ENCODE peak calls at places on chromosomes 2 and 18, in ten cellular contexts. K, E, U, O, M, L, H, P, S and X are unnamed samples.

GRCh38 chr2:209577376-209578357 is 153.8 kb downstream of the MAP2 start:
- DNase-seq in K (peak), E (no peak), U (no peak), O (peak), M (no peak), L (peak), H (peak), P (no peak), S (peak), X (no peak)

GRCh38 chr2:46164581-46165301 is 132.5 kb upstream of the EPAS1 start:
- DNase-seq in K (no peak), E (peak), U (no peak), O (no peak), M (no peak), L (peak), H (no peak), P (no peak), S (no peak), X (no peak)

GRCh38 chr2:24452499-24452878 is 38.6 kb upstream of the NCOA1 start:
- DNase-seq in K (no peak), E (no peak), U (no peak), O (no peak), M (no peak), L (no peak), H (no peak), P (no peak), S (no peak), X (no peak)

GRCh38 chr2:131646669-131647297 is 119.1 kb downstream of the CCDC74A start:
- DNase-seq in K (no peak), E (no peak), U (no peak), O (no peak), M (no peak), L (peak), H (no peak), P (no peak), S (no peak), X (no peak)

GRCh38 chr2:205787761-205788160 is 105.5 kb downstream of the NRP2 start:
- DNase-seq in K (no peak), E (no peak), U (no peak), O (no peak), M (no peak), L (no peak), H (no peak), P (no peak), S (no peak), X (no peak)

GRCh38 chr18:1078301-1078700 is 173.6 kb downstream of the ADCYAP1 start:
- DNase-seq in K (no peak), E (no peak), U (no peak), O (no peak), M (no peak), L (no peak), H (no peak), P (no peak), S (no peak), X (no peak)

GRCh38 chr2:12950957-12951656 is 234.4 kb downstream of the TRIB2 start:
- DNase-seq in K (no peak), E (peak), U (no peak), O (no peak), M (no peak), L (peak), H (no peak), P (no peak), S (no peak), X (no peak)

GRCh38 chr18:49207373-49207772 is 253.1 kb downstream of the DYM start:
- DNase-seq in K (no peak), E (no peak), U (no peak), O (no peak), M (peak), L (peak), H (no peak), P (no peak), S (no peak), X (no peak)

GRCh38 chr2:88614497-88615157 is 12.6 kb downstream of the EIF2AK3 start:
- DNase-seq in K (no peak), E (no peak), U (no peak), O (no peak), M (no peak), L (no peak), H (no peak), P (no peak), S (no peak), X (no peak)

GRCh38 chr2:219495531-219496122 is 3.1 kb upstream of the GMPPA start:
- DNase-seq in K (peak), E (peak), U (peak), O (peak), M (no peak), L (peak), H (peak), P (peak), S (peak), X (peak)

GRCh38 chr2:235492850-235493344 is 946 bp upstream of the AGAP1 start:
- DNase-seq in K (no peak), E (no peak), U (no peak), O (no peak), M (no peak), L (no peak), H (no peak), P (peak), S (peak), X (peak)

GRCh38 chr2:158841839-158842238 is 46.7 kb downstream of the DAPL1 start:
- DNase-seq in K (no peak), E (no peak), U (no peak), O (no peak), M (no peak), L (peak), H (no peak), P (no peak), S (no peak), X (no peak)

GRCh38 chr2:109459485-109459884 is 154.3 kb downstream of the SEPTIN10 start:
- DNase-seq in K (no peak), E (no peak), U (no peak), O (no peak), M (no peak), L (peak), H (no peak), P (no peak), S (no peak), X (no peak)

GRCh38 chr2:168424112-168424951 is 31.7 kb upstream of the CERS6 start:
- DNase-seq in K (no peak), E (peak), U (no peak), O (no peak), M (no peak), L (peak), H (no peak), P (no peak), S (no peak), X (no peak)

GRCh38 chr2:46909771-46910419 is 5.7 kb downstream of the MCFD2 start:
- DNase-seq in K (no peak), E (no peak), U (peak), O (no peak), M (peak), L (peak), H (peak), P (no peak), S (no peak), X (peak)

GRCh38 chr18:54835944-54836343 is 7.7 kb downstream of the RAB27B start:
- DNase-seq in K (no peak), E (no peak), U (no peak), O (no peak), M (no peak), L (no peak), H (no peak), P (no peak), S (no peak), X (no peak)

GRCh38 chr2:98944786-98945185 is 8.8 kb upstream of the CRACDL start:
- DNase-seq in K (no peak), E (no peak), U (no peak), O (no peak), M (no peak), L (peak), H (no peak), P (no peak), S (no peak), X (no peak)

GRCh38 chr2:46676198-46676597 is 196.8 kb downstream of the TMEM247 start:
- DNase-seq in K (no peak), E (no peak), U (no peak), O (no peak), M (no peak), L (no peak), H (no peak), P (no peak), S (no peak), X (no peak)

GRCh38 chr2:137828624-137829023 is 135.6 kb upstream of the HNMT start:
- DNase-seq in K (peak), E (no peak), U (no peak), O (no peak), M (no peak), L (no peak), H (no peak), P (no peak), S (no peak), X (no peak)

GRCh38 chr2:163646659-163647058 is 89.1 kb downstream of the FIGN start:
- DNase-seq in K (peak), E (no peak), U (no peak), O (no peak), M (no peak), L (no peak), H (no peak), P (no peak), S (no peak), X (no peak)

GRCh38 chr2:33302348-33302747 is 174.1 kb upstream of the RASGRP3 start:
- DNase-seq in K (no peak), E (no peak), U (no peak), O (no peak), M (no peak), L (no peak), H (no peak), P (no peak), S (no peak), X (no peak)

GRCh38 chr2:172084734-172085459 is 410 bp upstream of the DLX1 start:
- DNase-seq in K (peak), E (peak), U (peak), O (peak), M (peak), L (peak), H (peak), P (peak), S (peak), X (peak)

GRCh38 chr2:235270951-235271350 is 222.9 kb upstream of the AGAP1 start:
- DNase-seq in K (no peak), E (peak), U (peak), O (no peak), M (no peak), L (peak), H (peak), P (no peak), S (no peak), X (no peak)

GRCh38 chr18:8816233-8816632 is 110.9 kb downstream of the MTCL1 start:
- DNase-seq in K (no peak), E (no peak), U (no peak), O (no peak), M (no peak), L (peak), H (no peak), P (no peak), S (no peak), X (no peak)

GRCh38 chr2:11850082-11850481 is 103.7 kb downstream of the LPIN1 start:
- DNase-seq in K (no peak), E (no peak), U (no peak), O (no peak), M (no peak), L (no peak), H (no peak), P (no peak), S (peak), X (peak)

GRCh38 chr18:23405626-23406025 is 47.5 kb upstream of the RIOK3 start:
- DNase-seq in K (no peak), E (no peak), U (no peak), O (no peak), M (no peak), L (no peak), H (no peak), P (no peak), S (no peak), X (no peak)

GRCh38 chr2:241950413-241950863 is 80.9 kb downstream of the RTP5 start:
- DNase-seq in K (no peak), E (no peak), U (no peak), O (no peak), M (no peak), L (no peak), H (no peak), P (no peak), S (no peak), X (no peak)

GRCh38 chr18:66439207-66439606 is 164.7 kb downstream of the CDH19 start:
- DNase-seq in K (no peak), E (no peak), U (no peak), O (no peak), M (no peak), L (no peak), H (no peak), P (no peak), S (no peak), X (no peak)

GRCh38 chr18:75128911-75129716 is 79.8 kb downstream of the PTGR3 start:
- DNase-seq in K (no peak), E (no peak), U (no peak), O (no peak), M (no peak), L (no peak), H (no peak), P (no peak), S (peak), X (no peak)

GRCh38 chr18:22044474-22045220 is 124.7 kb upstream of the GATA6 start:
- DNase-seq in K (no peak), E (no peak), U (no peak), O (no peak), M (no peak), L (no peak), H (no peak), P (no peak), S (no peak), X (no peak)

GRCh38 chr18:47815486-47816270 is 114.8 kb downstream of the SMAD2 start:
- DNase-seq in K (no peak), E (no peak), U (no peak), O (no peak), M (no peak), L (peak), H (no peak), P (no peak), S (no peak), X (no peak)